ENCODE peak calls at places on chromosome 17, in five cellular contexts. O is NCI-H345, W is activated T-helper 1 cell treated with Interleukin-2 at 50 U/mL for 16 hours, T is HFF-Myc, F is heart right ventricle. E is an unnamed sample.

GRCh38 chr17:64150237-64151015 is 20.5 kb upstream of the ERN1 start:
- DNase-seq in T (no peak), O (no peak), F (no peak), W (no peak), E (no peak)

GRCh38 chr17:37386462-37386861 is 10.7 kb downstream of the C17orf78 start:
- DNase-seq in O (no peak), F (no peak), W (no peak), T (no peak), E (no peak)

GRCh38 chr17:75406222-75406615 is 741 bp upstream of the GRB2 start:
- DNase-seq in F (no peak), T (no peak), W (no peak), O (peak; percentile 28), E (no peak)

GRCh38 chr17:16040710-16041251 is 41.2 kb downstream of the TTC19 start:
- DNase-seq in F (no peak), W (no peak), O (no peak), T (no peak), E (no peak)

GRCh38 chr17:4769628-4770027 is 2.1 kb upstream of the TM4SF5 start:
- DNase-seq in T (no peak), W (no peak), O (no peak), F (no peak), E (no peak)

GRCh38 chr17:70251704-70252103 is 82.4 kb downstream of the KCNJ2 start:
- DNase-seq in F (no peak), T (no peak), O (no peak), W (no peak), E (no peak)

GRCh38 chr17:77361986-77362620 is 221.3 kb downstream of the SEC14L1 start:
- DNase-seq in W (no peak), T (no peak), F (no peak), O (no peak), E (no peak)

GRCh38 chr17:29151567-29151966 is 28.6 kb downstream of the MYO18A start:
- DNase-seq in O (no peak), W (no peak), F (no peak), T (no peak), E (no peak)

GRCh38 chr17:36937961-36938565 is 788 bp downstream of the LHX1 start:
- DNase-seq in T (no peak), W (no peak), O (peak; percentile 22), F (no peak), E (no peak)

GRCh38 chr17:81427446-81428120 is 32.3 kb downstream of the BAHCC1 start:
- DNase-seq in O (peak; percentile 99), W (no peak), F (no peak), T (no peak), E (peak; percentile 76)

GRCh38 chr17:258906-259305 is 77.5 kb upstream of the DOC2B start:
- DNase-seq in O (no peak), W (no peak), T (no peak), F (no peak), E (no peak)

GRCh38 chr17:74519951-74520553 is 11.2 kb downstream of the CD300LB start:
- DNase-seq in W (no peak), O (no peak), F (peak; percentile 28), T (no peak), E (no peak)

GRCh38 chr17:83053021-83053778 is 26.2 kb upstream of the METRNL start:
- DNase-seq in F (no peak), W (no peak), T (no peak), O (no peak), E (peak; percentile 15)

GRCh38 chr17:37220609-37220953 is 155.2 kb upstream of the C17orf78 start:
- DNase-seq in W (no peak), O (no peak), F (no peak), T (no peak), E (no peak)

GRCh38 chr17:71959129-71959528 is 161.7 kb upstream of the SOX9 start:
- DNase-seq in W (no peak), O (no peak), F (no peak), T (no peak), E (no peak)

GRCh38 chr17:39951924-39952664 is 10.7 kb upstream of the GSDMA start:
- DNase-seq in F (peak; percentile 34), W (no peak), O (no peak), T (no peak), E (no peak)

GRCh38 chr17:21078056-21078825 is 35.4 kb upstream of the USP22 start:
- DNase-seq in O (no peak), F (no peak), W (no peak), T (no peak), E (no peak)

GRCh38 chr17:80678621-80679020 is 134.0 kb downstream of the RPTOR start:
- DNase-seq in T (no peak), O (no peak), W (peak; percentile 33), F (no peak), E (no peak)

GRCh38 chr17:33267279-33267790 is 25.8 kb downstream of the ASIC2 start:
- DNase-seq in T (no peak), F (no peak), O (no peak), W (no peak), E (no peak)

GRCh38 chr17:73343739-73344454 is 32.1 kb upstream of the CDC42EP4 start:
- DNase-seq in F (no peak), W (no peak), T (no peak), O (no peak), E (no peak)

GRCh38 chr17:21173543-21173942 is 40.4 kb downstream of the TMEM11 start:
- DNase-seq in F (no peak), T (no peak), W (no peak), O (no peak), E (no peak)

GRCh38 chr17:30197416-30197815 is 38.1 kb downstream of the SLC6A4 start:
- DNase-seq in W (no peak), F (no peak), T (no peak), O (no peak), E (no peak)

GRCh38 chr17:2043785-2044184 is 2.0 kb downstream of the OVCA2 start:
- DNase-seq in T (no peak), F (no peak), O (no peak), W (no peak), E (no peak)

GRCh38 chr17:82435103-82435502 is 15.4 kb downstream of the CYBC1 start:
- DNase-seq in O (no peak), W (no peak), T (no peak), F (no peak), E (no peak)

GRCh38 chr17:55437165-55437605 is 15.6 kb upstream of the MMD start:
- DNase-seq in T (no peak), O (no peak), F (no peak), W (no peak), E (no peak)

GRCh38 chr17:1705004-1705403 is 5.2 kb downstream of the TLCD2 start:
- DNase-seq in W (no peak), F (no peak), O (no peak), T (no peak), E (no peak)

GRCh38 chr17:40177275-40177874 is at the start of gene RAPGEFL1:
- DNase-seq in O (peak; percentile 74), T (no peak), W (peak; percentile 68), F (peak; percentile 75), E (peak; percentile 82)

GRCh38 chr17:47119746-47120520 is 69.2 kb downstream of the CDC27 start:
- DNase-seq in O (no peak), W (no peak), T (no peak), F (no peak), E (no peak)

GRCh38 chr17:42183741-42184711 is 1.2 kb downstream of the HCRT start:
- DNase-seq in W (peak; percentile 60), F (peak; percentile 61), T (no peak), O (peak; percentile 76), E (peak; percentile 72)

GRCh38 chr17:5562172-5562571 is 22.1 kb downstream of the NLRP1 start:
- DNase-seq in F (no peak), W (no peak), T (no peak), O (no peak), E (no peak)

GRCh38 chr17:75720656-75721462 is at the start of gene ITGB4:
- DNase-seq in T (no peak), F (no peak), O (peak; percentile 41), W (peak; percentile 59), E (peak; percentile 43)

GRCh38 chr17:80111702-80112470 is 10.5 kb downstream of the GAA start:
- DNase-seq in T (no peak), W (no peak), O (no peak), F (no peak), E (no peak)

GRCh38 chr17:14474591-14474990 is 173.7 kb downstream of the HS3ST3B1 start:
- DNase-seq in W (no peak), F (no peak), T (no peak), O (no peak), E (no peak)

GRCh38 chr17:75319818-75320691 is 30.8 kb upstream of the SLC25A19 start:
- DNase-seq in F (no peak), W (no peak), O (no peak), T (peak; percentile 17), E (no peak)

GRCh38 chr17:48860034-48860433 is 29.2 kb downstream of the CALCOCO2 start:
- DNase-seq in W (no peak), O (no peak), F (no peak), T (no peak), E (no peak)

GRCh38 chr17:40247926-40248495 is 28.9 kb downstream of the WIPF2 start:
- DNase-seq in F (no peak), T (no peak), W (no peak), O (no peak), E (no peak)

E was measured in left ventricle myocardium inferior.